ENCODE peak calls at places on chromosome 22, in five cellular contexts. K is activated T-cell treated with anti-CD3 and anti-CD28 coated beads for 1 hour; Y is GM04504; N is stimulated activated naive CD4-positive, alpha-beta T cell; V is stomach. O is an unnamed sample.

GRCh38 chr22:34587357-34588356 is 478.3 kb upstream of the ISX start:
- DNase-seq in V (no peak), N (no peak), K (no peak), Y (no peak), O (peak)

GRCh38 chr22:28801845-28802594 is 1.7 kb upstream of the XBP1 start:
- DNase-seq in V (peak), K (no peak), Y (no peak), N (no peak), O (peak)

GRCh38 chr22:46108564-46109473 is 41.5 kb upstream of the PPARA start:
- DNase-seq in K (no peak), Y (no peak), N (no peak), V (peak), O (peak)

GRCh38 chr22:45942787-45943493 is 34.0 kb downstream of the WNT7B start:
- DNase-seq in N (no peak), K (no peak), V (no peak), Y (no peak), O (no peak)

GRCh38 chr22:50699001-50699753 is 26.6 kb downstream of the SHANK3 start:
- DNase-seq in Y (no peak), V (no peak), N (no peak), K (no peak), O (no peak)

GRCh38 chr22:45709866-45710265 is 38.2 kb downstream of the ATXN10 start:
- DNase-seq in N (no peak), Y (peak), K (no peak), V (no peak), O (no peak)

GRCh38 chr22:48578138-48579034 is 1249.3 kb downstream of the BRD1 start:
- DNase-seq in V (no peak), N (no peak), Y (no peak), K (no peak), O (no peak)

GRCh38 chr22:23036684-23037428 is 33.5 kb upstream of the GNAZ start:
- DNase-seq in V (no peak), Y (peak), K (no peak), N (no peak), O (no peak)

GRCh38 chr22:29268511-29269229 is 602 bp downstream of the EWSR1 start:
- DNase-seq in Y (peak), N (no peak), V (peak), K (peak), O (peak)

GRCh38 chr22:36828815-36829214 is 12.0 kb upstream of the PVALB start:
- DNase-seq in Y (no peak), V (no peak), K (no peak), N (no peak), O (no peak)

GRCh38 chr22:50262460-50262911 is 1.0 kb upstream of the MAPK12 start:
- DNase-seq in N (no peak), V (no peak), K (no peak), Y (no peak), O (no peak)

GRCh38 chr22:45579306-45579705 is 76.6 kb downstream of the FBLN1 start:
- DNase-seq in V (no peak), Y (no peak), N (no peak), K (no peak), O (peak)

GRCh38 chr22:42461511-42461910 is 29.3 kb upstream of the NFAM1 start:
- DNase-seq in N (no peak), Y (no peak), K (no peak), V (no peak), O (no peak)

GRCh38 chr22:17410576-17410975 is 41.3 kb downstream of the CECR2 start:
- DNase-seq in K (no peak), Y (no peak), N (no peak), V (no peak), O (no peak)

GRCh38 chr22:29093501-29093921 is 20.7 kb downstream of the KREMEN1 start:
- DNase-seq in N (no peak), K (no peak), V (no peak), Y (peak), O (no peak)

GRCh38 chr22:19471572-19471971 is 7.4 kb downstream of the UFD1 start:
- DNase-seq in K (no peak), Y (no peak), V (no peak), N (no peak), O (no peak)

GRCh38 chr22:46295277-46295971 is 1.2 kb upstream of the GTSE1 start:
- DNase-seq in V (no peak), K (no peak), Y (no peak), N (no peak), O (no peak)

O was measured in thyroid gland.